ENCODE peak calls at places on chromosomes 6 and 20, in six cellular contexts. G, N, J, M, B and X are unnamed samples.
A peak's percentile ranks its signal among the peaks of the same experiment; 100 is the strongest.

GRCh38 chr20:16201191-16201590 is 372.1 kb downstream of the KIF16B start:
- DNase-seq in G (no peak), N (no peak), J (no peak), M (no peak), B (no peak), X (no peak)

GRCh38 chr6:29005183-29005885 is at the start of gene ZNF311:
- DNase-seq in G (peak; percentile 55), N (no peak), J (no peak), M (peak; percentile 62), B (no peak), X (peak; percentile 60)

GRCh38 chr6:13827038-13827437 is 12.7 kb upstream of the MCUR1 start:
- DNase-seq in G (no peak), N (no peak), J (no peak), M (no peak), B (no peak), X (no peak)

GRCh38 chr6:3750324-3751018 is 1.0 kb downstream of the PXDC1 start:
- DNase-seq in G (peak; percentile 88), N (no peak), J (no peak), M (peak; percentile 36), B (peak; percentile 58), X (peak; percentile 33)

GRCh38 chr6:52641826-52642225 is 29.1 kb upstream of the TMEM14A start:
- DNase-seq in G (no peak), N (no peak), J (no peak), M (no peak), B (no peak), X (no peak)

GRCh38 chr6:89411019-89411268 is 1.1 kb downstream of the RRAGD start:
- DNase-seq in G (no peak), N (no peak), J (peak; percentile 30), M (peak; percentile 41), B (no peak), X (peak; percentile 22)

GRCh38 chr20:1868856-1869255 is 26.4 kb upstream of the SIRPA start:
- DNase-seq in G (no peak), N (no peak), J (no peak), M (no peak), B (no peak), X (no peak)

GRCh38 chr6:162442675-162443074 is 284.9 kb downstream of the PRKN start:
- DNase-seq in G (no peak), N (no peak), J (peak; percentile 18), M (no peak), B (no peak), X (no peak)

GRCh38 chr20:46056970-46057855 is 28.2 kb downstream of the SLC12A5 start:
- DNase-seq in G (peak; percentile 29), N (no peak), J (no peak), M (peak; percentile 54), B (peak; percentile 4), X (peak; percentile 35)

GRCh38 chr20:3135507-3136070 is 24.1 kb downstream of the FASTKD5 start:
- DNase-seq in G (no peak), N (no peak), J (no peak), M (no peak), B (no peak), X (peak; percentile 55)